ENCODE peak calls at places on chromosomes 2 and 18, in nine cellular contexts. N is lower lobe of right lung; P is prostate gland; G is heart right ventricle; A is GM12878; L is fibroblast of lung; O is PC-9; Q is CD8-positive, alpha-beta T cell; R is right atrium auricular region. X is an unnamed sample. For H3K36me3, the result is how much of the 10 kb centered on the place peaks cover.

GRCh38 chr2:241226723-241227634 is 38.5 kb downstream of the ANO7 start:
- DNase-seq in N (peak), P (no peak), G (no peak), A (no peak), L (no peak), O (no peak), Q (no peak), R (no peak), X (no peak)

GRCh38 chr18:43539862-43540261 is 262.6 kb upstream of the SYT4 start:
- DNase-seq in N (no peak), P (no peak), G (no peak), A (no peak), L (no peak), O (no peak), Q (no peak), R (no peak), X (no peak)

GRCh38 chr2:174603280-174603679 is 5.7 kb upstream of the WIPF1 start:
- DNase-seq in N (no peak), P (peak), G (peak), A (no peak), L (peak), O (no peak), Q (peak), R (peak), X (no peak)

GRCh38 chr2:212974692-212975091 is 176.7 kb downstream of the IKZF2 start:
- DNase-seq in N (no peak), P (no peak), G (no peak), A (no peak), L (peak), O (no peak), Q (no peak), R (no peak), X (no peak)

GRCh38 chr18:8709248-8710059 is 4.1 kb downstream of the MTCL1 start:
- DNase-seq in N (no peak), P (no peak), G (no peak), A (no peak), L (peak), O (no peak), Q (no peak), R (no peak), X (no peak)

GRCh38 chr18:9862686-9863085 is 23.1 kb upstream of the TXNDC2 start:
- DNase-seq in N (no peak), P (no peak), G (no peak), A (no peak), L (no peak), O (no peak), Q (no peak), R (no peak), X (no peak)

GRCh38 chr2:37740330-37740729 is 68.9 kb upstream of the CDC42EP3 start:
- DNase-seq in N (no peak), P (no peak), G (no peak), A (no peak), L (peak), O (no peak), Q (no peak), R (no peak), X (no peak)

GRCh38 chr2:140257692-140258300 is 1477.6 kb upstream of the NXPH2 start:
- DNase-seq in N (no peak), P (no peak), G (no peak), A (no peak), L (no peak), O (no peak), Q (no peak), R (no peak), X (no peak)

GRCh38 chr2:114089636-114090325 is 199.9 kb downstream of the ACTR3 start:
- DNase-seq in N (no peak), P (no peak), G (no peak), A (no peak), L (peak), O (no peak), Q (no peak), R (no peak), X (no peak)

GRCh38 chr2:226030369-226031077 is 631.0 kb downstream of the NYAP2 start:
- DNase-seq in N (peak), P (no peak), G (no peak), A (no peak), L (no peak), O (no peak), Q (no peak), R (no peak), X (no peak)

GRCh38 chr18:72848534-72849237 is 19.1 kb downstream of the NETO1 start:
- DNase-seq in N (no peak), P (no peak), G (no peak), A (no peak), L (peak), O (peak), Q (no peak), R (no peak), X (no peak)

GRCh38 chr2:54771166-54771565 is 47.7 kb downstream of the EML6 start:
- DNase-seq in N (no peak), P (no peak), G (no peak), A (no peak), L (peak), O (peak), Q (no peak), R (no peak), X (no peak)

GRCh38 chr2:15808221-15808574 is 132.2 kb upstream of the MYCN start:
- DNase-seq in N (no peak), P (no peak), G (no peak), A (no peak), L (no peak), O (no peak), Q (no peak), R (no peak), X (peak)

GRCh38 chr18:70385474-70385873 is 96.6 kb downstream of the SOCS6 start:
- DNase-seq in N (no peak), P (no peak), G (no peak), A (no peak), L (no peak), O (no peak), Q (no peak), R (no peak), X (no peak)

GRCh38 chr18:62187543-62188378 is 706 bp downstream of the RELCH start:
- DNase-seq in N (peak), P (peak), G (peak), A (no peak), L (peak), O (peak), Q (peak), R (no peak), X (no peak)

GRCh38 chr2:72325592-72326422 is 178.1 kb upstream of the CYP26B1 start:
- DNase-seq in N (no peak), P (no peak), G (no peak), A (no peak), L (no peak), O (peak), Q (no peak), R (no peak), X (no peak)

GRCh38 chr2:71223767-71224333 is 3.1 kb downstream of the PAIP2B start:
- DNase-seq in N (no peak), P (peak), G (peak), A (no peak), L (peak), O (peak), Q (no peak), R (peak), X (no peak)

GRCh38 chr2:145015561-145015960 is 495.6 kb upstream of the ZEB2 start:
- DNase-seq in N (no peak), P (no peak), G (no peak), A (no peak), L (peak), O (no peak), Q (no peak), R (no peak), X (no peak)

GRCh38 chr2:70087703-70088507 is 628 bp downstream of the PCBP1 start:
- DNase-seq in N (peak), P (peak), G (peak), A (no peak), L (peak), O (peak), Q (peak), R (peak), X (peak)

GRCh38 chr18:49028091-49028490 is 77.3 kb upstream of the SMAD7 start:
- DNase-seq in N (no peak), P (no peak), G (no peak), A (no peak), L (no peak), O (no peak), Q (no peak), R (peak), X (no peak)

GRCh38 chr18:61922435-61922834 is 29.6 kb upstream of the RNF152 start:
- DNase-seq in N (no peak), P (no peak), G (no peak), A (no peak), L (peak), O (no peak), Q (no peak), R (no peak), X (no peak)

GRCh38 chr18:76620326-76620813 is 125.3 kb upstream of the ZNF516 start:
- DNase-seq in N (peak), P (peak), G (peak), A (peak), L (peak), O (peak), Q (no peak), R (peak), X (peak)

GRCh38 chr2:62409442-62409841 is 96.6 kb downstream of the TMEM17 start:
- DNase-seq in N (no peak), P (no peak), G (no peak), A (no peak), L (peak), O (no peak), Q (no peak), R (no peak), X (no peak)

GRCh38 chr2:136072616-136073015 is 45.3 kb downstream of the CXCR4 start:
- DNase-seq in N (no peak), P (no peak), G (no peak), A (no peak), L (no peak), O (no peak), Q (no peak), R (no peak), X (no peak)

GRCh38 chr2:152247337-152247695 is 71.8 kb upstream of the STAM2 start:
- DNase-seq in N (no peak), P (no peak), G (no peak), A (no peak), L (peak), O (no peak), Q (no peak), R (no peak), X (no peak)

GRCh38 chr2:216696751-216697560 is 1.6 kb upstream of the IGFBP5 start:
- DNase-seq in N (no peak), P (no peak), G (no peak), A (no peak), L (peak), O (no peak), Q (no peak), R (no peak), X (no peak)

GRCh38 chr2:29182920-29183319 is 67.7 kb downstream of the CLIP4 start:
- DNase-seq in N (no peak), P (no peak), G (no peak), A (no peak), L (no peak), O (no peak), Q (no peak), R (no peak), X (no peak)

GRCh38 chr2:12120281-12121150 is 374.1 kb downstream of the LPIN1 start:
- DNase-seq in N (no peak), P (no peak), G (no peak), A (no peak), L (peak), O (peak), Q (no peak), R (no peak), X (no peak)

GRCh38 chr2:168365094-168365621 is 90.9 kb upstream of the CERS6 start:
- DNase-seq in N (no peak), P (no peak), G (no peak), A (no peak), L (no peak), O (no peak), Q (no peak), R (no peak), X (peak)

GRCh38 chr2:52107124-52107523 is 1075.2 kb upstream of the NRXN1 start:
- DNase-seq in N (no peak), P (no peak), G (no peak), A (no peak), L (no peak), O (no peak), Q (no peak), R (no peak), X (no peak)

GRCh38 chr2:4272261-4272858 is 569.0 kb downstream of the DCDC2C start:
- DNase-seq in N (no peak), P (no peak), G (no peak), A (no peak), L (no peak), O (no peak), Q (no peak), R (no peak), X (peak)

GRCh38 chr2:56285224-56285623 is 101.4 kb downstream of the CCDC85A start:
- DNase-seq in N (no peak), P (no peak), G (no peak), A (no peak), L (no peak), O (no peak), Q (no peak), R (no peak), X (no peak)

GRCh38 chr2:239563561-239563960 is 162.7 kb upstream of the HDAC4 start:
- DNase-seq in N (no peak), P (no peak), G (no peak), A (no peak), L (no peak), O (no peak), Q (no peak), R (no peak), X (no peak)

GRCh38 chr2:53751728-53752127 is 15.9 kb upstream of the CHAC2 start:
- DNase-seq in N (no peak), P (no peak), G (no peak), A (no peak), L (peak), O (no peak), Q (no peak), R (no peak), X (no peak)

GRCh38 chr2:232275670-232276069 is 102.9 kb upstream of the ALPP start:
- DNase-seq in N (no peak), P (no peak), G (no peak), A (no peak), L (no peak), O (no peak), Q (no peak), R (no peak), X (no peak)
- H3K36me3 ChIP-seq in N (under half), P (under half), G (under half), A (under half), L (under half), O (under half), Q (under half), R (under half), X (under half)

GRCh38 chr2:120669121-120669952 is 66.3 kb upstream of the GLI2 start:
- DNase-seq in N (peak), P (no peak), G (no peak), A (no peak), L (peak), O (peak), Q (no peak), R (no peak), X (peak)
- TF ChIP-seq CTCF in N (peak), P (no peak), G (peak), A (no peak), L (peak), O (peak), Q (no peak), R (peak), X (peak)

DNA sequence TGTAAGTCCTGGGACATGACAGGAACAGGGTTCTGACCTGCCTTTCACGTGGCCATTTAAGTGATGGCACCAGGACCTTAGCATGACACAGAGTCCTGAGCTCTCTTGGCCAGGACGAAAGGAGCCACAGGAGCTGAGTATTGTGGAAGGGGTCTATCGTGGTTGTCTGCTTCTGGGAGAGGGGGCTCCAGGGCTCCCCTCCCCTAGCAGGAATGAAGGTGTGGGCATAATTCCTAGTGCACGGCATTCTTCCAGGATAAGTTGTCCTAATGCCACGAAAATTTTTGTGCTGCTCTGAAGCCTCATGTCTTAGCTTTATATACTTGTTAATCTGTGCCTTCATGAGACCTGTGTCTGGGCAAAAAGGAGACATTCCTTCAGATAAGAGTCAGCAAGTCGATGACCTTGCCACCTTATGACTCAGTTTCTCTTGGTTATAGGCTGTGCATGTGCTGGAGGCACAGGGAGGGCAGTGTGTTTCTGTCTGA is 17.1 kb downstream of the GATA6 start:
- DNase-seq in N (no peak), P (no peak), G (no peak), A (no peak), L (peak), O (no peak), Q (no peak), R (peak), X (no peak)
- H3K36me3 ChIP-seq in N (under half), P (under half), G (half or more), A (under half), L (under half), O (under half), Q (under half), R (under half), X (under half)

GRCh38 chr2:102229141-102229764 is 42.4 kb downstream of the IL1RL2 start:
- DNase-seq in N (no peak), P (no peak), G (no peak), A (no peak), L (no peak), O (no peak), Q (no peak), R (no peak), X (no peak)

GRCh38 chr2:102230410-102230909 is 43.6 kb downstream of the IL1RL2 start:
- DNase-seq in N (no peak), P (no peak), G (no peak), A (no peak), L (no peak), O (no peak), Q (no peak), R (no peak), X (no peak)

GRCh38 chr2:102226612-102227351 is 40.0 kb downstream of the IL1RL2 start:
- DNase-seq in N (no peak), P (peak), G (no peak), A (no peak), L (no peak), O (no peak), Q (no peak), R (no peak), X (peak)

GRCh38 chr2:102226171-102226570 is 39.3 kb downstream of the IL1RL2 start:
- DNase-seq in N (no peak), P (no peak), G (no peak), A (no peak), L (no peak), O (no peak), Q (no peak), R (no peak), X (no peak)

GRCh38 chr2:102224824-102225739 is 38.3 kb downstream of the IL1RL2 start:
- DNase-seq in N (no peak), P (no peak), G (no peak), A (no peak), L (no peak), O (no peak), Q (no peak), R (no peak), X (no peak)
- TF ChIP-seq CTCF in N (no peak), P (no peak), G (no peak), A (no peak), L (no peak), O (no peak), Q (no peak), R (no peak), X (no peak)

GRCh38 chr2:46909153-46909552 is 6.5 kb downstream of the MCFD2 start:
- DNase-seq in N (peak), P (no peak), G (no peak), A (no peak), L (no peak), O (no peak), Q (no peak), R (no peak), X (peak)

GRCh38 chr2:46915281-46915810 is at the start of gene MCFD2:
- DNase-seq in N (peak), P (peak), G (peak), A (no peak), L (no peak), O (no peak), Q (no peak), R (no peak), X (peak)

GRCh38 chr2:46914578-46915230 is 902 bp downstream of the MCFD2 start:
- DNase-seq in N (no peak), P (no peak), G (no peak), A (no peak), L (no peak), O (peak), Q (no peak), R (no peak), X (no peak)

GRCh38 chr2:46913471-46914381 is 1.9 kb downstream of the MCFD2 start:
- DNase-seq in N (no peak), P (no peak), G (peak), A (no peak), L (peak), O (peak), Q (no peak), R (peak), X (peak)

GRCh38 chr2:46909771-46910419 is 5.7 kb downstream of the MCFD2 start:
- DNase-seq in N (no peak), P (no peak), G (no peak), A (peak), L (peak), O (peak), Q (no peak), R (no peak), X (peak)
- H3K36me3 ChIP-seq in N (half or more), P (under half), G (half or more), A (under half), L (under half), O (half or more), Q (under half), R (half or more), X (under half)

GRCh38 chr18:3183103-3183717 is 36.6 kb downstream of the MYOM1 start:
- DNase-seq in N (no peak), P (no peak), G (peak), A (no peak), L (no peak), O (no peak), Q (no peak), R (no peak), X (no peak)

GRCh38 chr18:3184275-3184963 is 35.3 kb downstream of the MYOM1 start:
- DNase-seq in N (no peak), P (no peak), G (no peak), A (no peak), L (no peak), O (no peak), Q (no peak), R (no peak), X (no peak)

GRCh38 chr18:3189884-3190283 is 29.9 kb downstream of the MYOM1 start:
- DNase-seq in N (no peak), P (no peak), G (no peak), A (no peak), L (no peak), O (no peak), Q (no peak), R (no peak), X (no peak)

GRCh38 chr18:3192286-3192685 is 27.5 kb downstream of the MYOM1 start:
- DNase-seq in N (no peak), P (no peak), G (no peak), A (no peak), L (no peak), O (no peak), Q (no peak), R (no peak), X (no peak)

DNA sequence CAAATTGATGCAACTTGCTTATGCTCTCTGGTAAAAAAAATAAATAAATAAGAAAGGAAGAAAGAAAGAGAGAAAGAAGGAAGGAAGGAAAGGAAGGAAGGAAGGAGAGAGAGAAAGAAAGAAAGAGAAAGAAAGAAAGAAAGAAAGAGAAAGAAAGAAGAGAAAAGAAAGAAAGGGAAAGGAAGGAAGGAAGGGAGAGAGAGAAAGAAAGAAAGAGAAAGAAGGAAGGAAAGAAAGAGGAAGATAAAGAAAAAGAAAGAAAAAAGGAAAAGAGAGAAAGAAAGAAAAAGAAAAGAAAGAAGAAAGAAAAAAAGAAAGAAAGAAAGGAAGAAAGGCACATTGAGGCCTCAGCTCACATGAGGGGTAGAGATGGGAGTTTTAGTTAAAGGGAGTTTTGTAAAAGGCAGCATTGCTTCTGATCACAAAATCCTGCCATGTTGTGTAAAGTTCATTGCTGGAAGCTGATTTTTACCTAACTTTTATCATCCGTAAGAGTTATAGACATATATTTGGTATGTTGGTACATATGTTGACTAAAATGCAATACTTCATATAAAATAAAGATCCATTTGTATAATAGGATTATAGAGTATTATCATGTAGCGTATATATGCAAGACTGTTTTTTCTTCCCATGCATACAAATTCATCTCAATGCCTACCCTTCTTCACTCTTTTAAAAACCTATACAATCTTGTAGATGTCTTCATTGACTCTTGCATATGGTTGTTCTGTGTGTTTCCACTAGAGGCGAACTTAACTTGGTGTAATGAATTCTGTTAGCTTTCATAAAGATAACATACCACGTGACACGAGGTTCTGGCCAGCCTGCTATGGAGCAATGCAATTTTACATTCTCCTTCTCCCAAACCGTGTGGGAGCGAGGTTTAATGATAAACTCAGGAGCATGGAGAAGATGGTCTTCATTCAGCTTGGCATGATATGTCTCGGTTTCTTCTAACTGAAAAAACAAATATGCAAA is 32.8 kb downstream of the MYOM1 start:
- DNase-seq in N (no peak), P (no peak), G (no peak), A (no peak), L (no peak), O (no peak), Q (no peak), R (no peak), X (no peak)
- TF ChIP-seq CTCF in N (no peak), P (no peak), G (peak), A (no peak), L (no peak), O (no peak), Q (peak), R (no peak), X (no peak)